ENCODE peak calls at places on chromosome 17, in eight cellular contexts. C, S, L, W, Q, H, J and I are unnamed samples.

GRCh38 chr17:78020717-78021108 is 62.2 kb downstream of the TNRC6C start:
- DNase-seq in S (no peak), C (no peak), H (no peak), W (no peak), L (no peak), J (no peak), Q (no peak), I (no peak)

GRCh38 chr17:59406808-59407381 is 75.4 kb downstream of the YPEL2 start:
- DNase-seq in Q (peak), L (no peak), H (no peak), S (no peak), W (no peak), J (no peak), C (no peak), I (peak)

GRCh38 chr17:73340093-73340596 is 28.3 kb upstream of the CDC42EP4 start:
- DNase-seq in W (no peak), C (no peak), S (no peak), J (no peak), H (no peak), L (peak), Q (peak), I (peak)

GRCh38 chr17:55588858-55589257 is 77.6 kb upstream of the SMIM36 start:
- DNase-seq in Q (no peak), L (no peak), S (no peak), C (no peak), J (no peak), W (no peak), H (no peak), I (no peak)

GRCh38 chr17:31678431-31678830 is 180.6 kb downstream of the COPRS start:
- DNase-seq in Q (no peak), S (peak), H (no peak), C (no peak), L (no peak), W (no peak), J (no peak), I (no peak)

GRCh38 chr17:46979023-46979870 is at the start of gene RPRML:
- DNase-seq in C (peak), H (no peak), Q (no peak), W (peak), L (peak), S (no peak), J (peak), I (peak)

GRCh38 chr17:50906443-50906842 is 40.3 kb upstream of the TOB1 start:
- DNase-seq in L (no peak), W (no peak), Q (no peak), S (no peak), C (no peak), J (no peak), H (no peak), I (no peak)

GRCh38 chr17:64788286-64789060 is 126.4 kb upstream of the SMURF2 start:
- DNase-seq in J (no peak), C (no peak), L (no peak), H (no peak), S (no peak), Q (no peak), W (no peak), I (no peak)

GRCh38 chr17:15007001-15007400 is 258.1 kb downstream of the PMP22 start:
- DNase-seq in L (no peak), S (no peak), W (no peak), C (no peak), J (no peak), H (no peak), Q (no peak), I (no peak)

GRCh38 chr17:82863941-82864720 is 24.3 kb upstream of the ZNF750 start:
- DNase-seq in W (no peak), Q (peak), S (no peak), H (peak), J (peak), L (peak), C (peak), I (no peak)

GRCh38 chr17:57603978-57604377 is 141.1 kb downstream of the CCDC182 start:
- DNase-seq in W (no peak), J (no peak), L (peak), H (no peak), Q (peak), S (no peak), C (no peak), I (peak)

GRCh38 chr17:45189002-45189401 is 27.3 kb downstream of the HEXIM2 start:
- DNase-seq in H (no peak), W (no peak), L (no peak), C (no peak), Q (no peak), J (no peak), S (no peak), I (no peak)

GRCh38 chr17:50037321-50038107 is 18.4 kb upstream of the ITGA3 start:
- DNase-seq in W (no peak), S (no peak), L (peak), H (no peak), J (no peak), Q (peak), C (no peak), I (no peak)

GRCh38 chr17:16926061-16926511 is 45.8 kb downstream of the TNFRSF13B start:
- DNase-seq in L (peak), H (no peak), C (no peak), J (no peak), W (no peak), Q (no peak), S (no peak), I (no peak)

GRCh38 chr17:63537991-63538692 is 12.1 kb upstream of the DCAF7 start:
- DNase-seq in J (no peak), H (peak), Q (no peak), C (no peak), L (no peak), W (peak), S (no peak), I (no peak)

GRCh38 chr17:67136191-67137025 is 92.1 kb downstream of the CACNG1 start:
- DNase-seq in W (no peak), C (no peak), Q (no peak), H (no peak), J (no peak), L (no peak), S (no peak), I (no peak)

GRCh38 chr17:29256116-29256515 is 9.5 kb downstream of the CRYBA1 start:
- DNase-seq in H (no peak), S (no peak), L (no peak), J (no peak), C (no peak), Q (no peak), W (no peak), I (no peak)

GRCh38 chr17:17164156-17164555 is 42.0 kb downstream of the PLD6 start:
- DNase-seq in W (no peak), Q (no peak), J (no peak), L (no peak), S (no peak), C (no peak), H (no peak), I (no peak)

GRCh38 chr17:15279011-15279477 is 13.9 kb upstream of the PMP22 start:
- DNase-seq in S (no peak), J (no peak), W (no peak), C (no peak), L (no peak), H (no peak), Q (no peak), I (no peak)

GRCh38 chr17:81004336-81005015 is 12.8 kb downstream of the CHMP6 start:
- DNase-seq in W (no peak), S (no peak), C (peak), J (no peak), L (no peak), H (no peak), Q (no peak), I (no peak)

GRCh38 chr17:50406578-50406977 is 9.3 kb upstream of the LRRC59 start:
- DNase-seq in H (no peak), W (no peak), S (no peak), Q (no peak), L (no peak), J (no peak), C (no peak), I (no peak)

GRCh38 chr17:36188891-36189306 is 7.7 kb downstream of the CCL3L1 start:
- DNase-seq in C (peak), J (no peak), S (peak), W (no peak), Q (no peak), H (no peak), L (peak), I (no peak)

GRCh38 chr17:1422907-1423306 is 22.9 kb upstream of the YWHAE start:
- DNase-seq in Q (no peak), J (no peak), W (no peak), S (no peak), H (peak), L (no peak), C (no peak), I (peak)

GRCh38 chr17:82390860-82391435 is 19.4 kb downstream of the UTS2R start:
- DNase-seq in C (no peak), L (no peak), W (no peak), S (no peak), J (no peak), H (no peak), Q (no peak), I (no peak)

GRCh38 chr17:48048321-48049140 is at the start of gene NFE2L1:
- DNase-seq in L (peak), C (peak), J (peak), Q (peak), W (peak), S (peak), H (peak), I (peak)

GRCh38 chr17:69213059-69213813 is 15.4 kb downstream of the ABCA10 start:
- DNase-seq in W (no peak), S (no peak), H (no peak), C (no peak), Q (no peak), J (no peak), L (no peak), I (no peak)

GRCh38 chr17:71084219-71084618 is 914.9 kb downstream of the KCNJ2 start:
- DNase-seq in J (no peak), C (no peak), W (peak), Q (no peak), S (no peak), L (peak), H (no peak), I (peak)

GRCh38 chr17:49952912-49953497 is 16.0 kb upstream of the DLX4 start:
- DNase-seq in L (no peak), Q (no peak), H (no peak), J (no peak), W (no peak), C (no peak), S (no peak), I (no peak)

GRCh38 chr17:51298508-51299371 is 38.4 kb downstream of the UTP18 start:
- DNase-seq in W (peak), Q (no peak), L (no peak), J (peak), S (no peak), C (peak), H (no peak), I (peak)

GRCh38 chr17:385195-385835 is 32.7 kb upstream of the RPH3AL start:
- DNase-seq in L (peak), J (no peak), C (peak), W (peak), S (no peak), H (no peak), Q (peak), I (peak)

GRCh38 chr17:49565948-49566491 is 9.7 kb upstream of the NXPH3 start:
- DNase-seq in H (peak), Q (peak), J (no peak), W (peak), S (no peak), L (peak), C (no peak), I (peak)

GRCh38 chr17:80000955-80001354 is 34.7 kb downstream of the TBC1D16 start:
- DNase-seq in S (no peak), J (no peak), W (no peak), L (no peak), H (no peak), Q (no peak), C (no peak), I (no peak)

GRCh38 chr17:17347956-17348871 is 45.0 kb downstream of the NT5M start:
- DNase-seq in W (no peak), J (no peak), C (no peak), H (no peak), S (no peak), Q (no peak), L (no peak), I (no peak)

GRCh38 chr17:67711916-67712315 is 5.8 kb upstream of the NOL11 start:
- DNase-seq in S (no peak), H (no peak), J (no peak), Q (no peak), W (no peak), C (no peak), L (no peak), I (no peak)

GRCh38 chr17:18362509-18363020 is 785 bp downstream of the SHMT1 start:
- DNase-seq in W (peak), S (no peak), C (no peak), L (peak), J (no peak), H (peak), Q (peak), I (peak)

GRCh38 chr17:46078675-46079074 is 79.6 kb downstream of the STH start:
- DNase-seq in H (no peak), J (no peak), Q (no peak), C (no peak), S (no peak), W (peak), L (no peak), I (no peak)

DNA sequence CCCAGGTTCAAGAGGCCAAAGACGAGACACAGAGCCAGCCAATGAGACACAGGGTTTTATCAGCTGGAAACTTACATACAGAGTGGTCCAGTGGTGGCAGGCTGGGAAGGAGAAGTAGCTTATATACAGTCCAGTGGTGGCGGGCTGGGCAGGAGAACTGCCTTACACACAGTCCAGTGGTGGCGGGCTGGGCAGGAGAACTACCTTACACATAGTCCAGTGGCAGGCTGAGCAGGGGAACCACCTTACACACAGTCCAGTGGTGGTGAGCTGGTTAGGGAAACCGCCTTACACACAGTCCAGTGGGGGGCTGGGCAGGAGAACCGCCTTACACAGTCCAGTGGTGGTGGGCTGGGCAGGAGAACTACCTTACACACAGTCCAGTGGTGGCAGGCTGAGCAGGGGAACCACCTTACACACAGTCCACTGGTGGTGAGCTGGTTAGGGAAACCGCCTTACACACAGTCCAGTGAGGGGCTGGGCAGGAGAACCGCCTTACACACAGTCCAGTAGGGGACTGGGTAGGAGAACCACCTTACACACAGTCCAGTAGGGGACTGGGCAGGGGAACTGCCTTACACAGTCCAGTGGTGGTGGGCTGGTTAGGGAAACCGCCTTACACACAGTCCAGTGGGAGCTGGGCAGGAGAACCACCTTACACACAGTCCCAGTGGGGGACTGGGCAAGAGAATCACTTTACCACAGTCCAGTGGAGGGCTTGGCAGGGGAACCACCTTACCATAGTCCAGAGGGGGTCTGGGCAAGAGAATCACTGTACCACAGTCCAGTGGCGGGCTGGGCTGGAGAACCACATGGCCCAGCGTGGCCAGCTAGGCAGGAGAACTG is 90.9 kb downstream of the GAS7 start:
- DNase-seq in Q (no peak), C (no peak), W (no peak), J (no peak), H (no peak), S (no peak), L (no peak), I (no peak)
- TF ChIP-seq CTCF in Q (no peak), C (no peak), W (no peak), J (no peak), H (no peak), S (no peak), L (no peak), I (no peak)

GRCh38 chr17:75679706-75680201 is 12.6 kb downstream of the SAP30BP start:
- DNase-seq in Q (peak), W (no peak), H (no peak), S (no peak), L (peak), J (no peak), C (no peak), I (peak)
- TF ChIP-seq CTCF in Q (peak), W (peak), H (peak), S (peak), L (peak), J (no peak), C (no peak), I (no peak)

GRCh38 chr17:34582901-34583245 is 3.5 kb downstream of the TMEM132E start:
- DNase-seq in W (no peak), C (no peak), H (no peak), J (no peak), L (no peak), Q (no peak), S (no peak), I (no peak)

GRCh38 chr17:34586346-34586846 is 7.0 kb downstream of the TMEM132E start:
- DNase-seq in H (no peak), J (no peak), W (no peak), L (no peak), Q (no peak), C (no peak), S (no peak), I (no peak)

GRCh38 chr17:34589120-34589965 is 10.0 kb downstream of the TMEM132E start:
- DNase-seq in S (no peak), C (no peak), H (no peak), W (no peak), L (no peak), J (no peak), Q (no peak), I (no peak)

GRCh38 chr17:34584805-34585416 is 5.5 kb downstream of the TMEM132E start:
- DNase-seq in L (no peak), S (no peak), W (peak), J (no peak), C (peak), H (no peak), Q (no peak), I (peak)

GRCh38 chr17:34588266-34588665 is 8.9 kb downstream of the TMEM132E start:
- DNase-seq in C (no peak), H (no peak), Q (no peak), L (no peak), J (no peak), S (no peak), W (no peak), I (no peak)
- TF ChIP-seq CTCF in C (no peak), H (no peak), Q (no peak), L (no peak), J (no peak), S (no peak), W (no peak), I (no peak)

DNA sequence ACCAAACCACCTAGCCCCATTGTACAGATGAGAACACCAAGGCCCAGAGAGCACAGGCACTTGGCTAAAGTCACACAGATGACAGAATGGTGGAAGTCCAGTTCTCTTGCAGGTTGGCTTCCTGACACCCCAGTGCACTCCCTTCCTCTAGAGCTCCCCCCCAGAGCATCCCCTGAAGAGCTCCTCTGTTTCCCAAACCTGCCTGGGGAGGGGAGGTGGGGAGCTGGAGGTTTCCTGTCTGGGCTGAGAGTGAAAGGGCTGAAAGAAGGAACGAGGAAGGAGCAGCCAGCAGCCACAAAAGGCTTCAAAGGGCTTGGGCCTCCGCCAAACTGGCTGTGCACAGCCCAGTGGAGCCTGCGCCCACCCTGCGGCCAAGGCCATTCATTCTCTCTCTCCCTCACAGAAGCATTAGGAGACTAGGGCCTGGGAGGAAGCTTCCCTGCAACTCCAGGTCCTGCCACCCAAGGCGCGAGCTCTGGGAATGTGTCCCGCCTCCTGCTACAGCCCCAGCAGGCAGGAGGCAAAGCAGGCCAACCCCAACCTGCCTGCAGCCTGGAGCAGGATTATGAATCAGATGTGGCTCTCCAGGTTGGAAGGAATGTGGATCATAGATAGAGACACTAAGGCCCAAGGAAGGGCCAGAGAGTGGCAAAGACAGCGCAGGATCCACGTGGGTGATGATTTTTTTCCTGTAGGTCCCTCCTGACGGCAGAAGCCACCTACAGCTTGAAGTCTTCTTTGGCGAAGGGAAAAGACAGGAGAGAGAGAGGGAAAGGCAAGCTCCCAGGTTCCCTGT is 913 bp downstream of the SLC13A5 start:
- DNase-seq in W (peak), L (no peak), J (no peak), Q (no peak), S (peak), C (no peak), H (no peak), I (peak)
- TF ChIP-seq CTCF in W (no peak), L (no peak), J (no peak), Q (no peak), S (no peak), C (no peak), H (no peak), I (no peak)

DNA sequence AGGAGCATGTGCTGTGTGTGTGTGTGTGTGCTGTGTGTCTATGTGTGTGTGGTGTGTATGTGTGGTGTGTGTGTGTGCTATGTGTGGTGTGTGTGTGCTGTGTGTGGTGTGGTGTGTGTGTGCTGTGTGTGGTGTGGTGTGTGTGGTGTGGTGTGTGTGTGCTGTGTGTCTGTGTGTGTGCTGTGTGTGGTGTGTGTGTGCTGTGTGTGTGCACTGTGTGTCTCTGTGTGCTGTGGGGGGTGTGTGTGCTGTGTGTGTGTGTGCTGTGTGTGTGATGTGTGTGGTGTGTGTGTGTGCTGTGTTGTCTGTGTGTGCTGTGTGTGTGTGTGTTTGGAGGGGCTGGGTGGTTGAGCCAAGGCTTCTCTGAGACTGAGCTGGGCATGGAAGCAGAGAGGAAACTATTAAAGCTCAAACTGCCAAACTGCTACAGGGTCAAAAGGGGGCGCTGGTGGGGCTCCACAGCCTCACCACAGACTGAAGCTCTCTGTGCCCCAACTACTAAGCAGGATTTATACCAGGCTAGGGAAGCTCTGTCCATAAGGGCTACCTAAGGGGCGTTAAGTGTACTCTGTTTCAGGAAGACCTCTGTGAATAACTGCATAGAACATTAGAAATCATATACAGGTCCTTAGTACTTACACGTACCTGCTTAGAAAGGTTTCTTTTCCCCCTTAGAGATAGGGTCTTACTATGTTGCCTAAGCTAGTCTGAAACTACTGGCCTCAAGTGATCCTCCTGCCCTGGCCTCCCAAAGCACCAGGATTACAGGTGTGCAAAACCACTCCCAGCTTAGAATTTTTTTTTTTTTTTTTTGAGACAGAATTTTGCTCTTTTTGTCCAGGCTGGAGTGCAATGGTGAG is 27.8 kb upstream of the GHDC start:
- DNase-seq in Q (no peak), J (peak), H (peak), S (no peak), C (peak), W (peak), L (peak), I (peak)
- TF ChIP-seq CTCF in Q (peak), J (peak), H (no peak), S (peak), C (peak), W (peak), L (peak), I (peak)

GRCh38 chr17:62004388-62004787 is 60.7 kb downstream of the MED13 start:
- DNase-seq in J (no peak), C (no peak), Q (no peak), S (no peak), H (no peak), L (no peak), W (no peak), I (no peak)
- TF ChIP-seq CTCF in J (no peak), C (no peak), Q (no peak), S (no peak), H (no peak), L (no peak), W (no peak), I (no peak)

GRCh38 chr17:42969006-42969581 is 4.8 kb upstream of the AARSD1 start:
- DNase-seq in Q (no peak), H (no peak), J (no peak), C (no peak), W (no peak), S (no peak), L (no peak), I (no peak)
- TF ChIP-seq CTCF in Q (no peak), H (no peak), J (no peak), C (no peak), W (no peak), S (no peak), L (no peak), I (no peak)